ENCODE peak calls at places on chromosomes 6 and 20, in eight cellular contexts. V is left lung; B is OCI-LY7; E is fibroblast of lung; O is HCT116; K is endodermal cell; G is CD4-positive, alpha-beta memory T cell; H is esophagus squamous epithelium. Y is an unnamed sample. For H3K36me3 and H3K4me1, the result is how much of the 10 kb centered on the place peaks cover.

GRCh38 chr6:148445116-148445515 is 102.5 kb downstream of the SASH1 start:
- DNase-seq in B (no peak), E (no peak), G (no peak), O (no peak), K (peak), V (no peak), H (no peak), Y (no peak)

GRCh38 chr6:151059612-151060095 is 180.1 kb upstream of the AKAP12 start:
- DNase-seq in G (no peak), K (no peak), O (peak), H (no peak), E (no peak), V (no peak), B (no peak), Y (no peak)

GRCh38 chr6:116253188-116253504 is 729 bp downstream of the TSPYL4 start:
- DNase-seq in K (no peak), V (no peak), B (no peak), G (no peak), E (no peak), H (no peak), O (no peak), Y (no peak)

GRCh38 chr6:20208687-20209378 is 3.4 kb downstream of the MBOAT1 start:
- DNase-seq in B (no peak), E (no peak), H (no peak), V (no peak), O (no peak), G (no peak), K (no peak), Y (no peak)

GRCh38 chr6:42104807-42105713 is 37.4 kb downstream of the C6orf132 start:
- DNase-seq in H (no peak), B (no peak), O (no peak), G (no peak), K (peak), E (no peak), V (no peak), Y (no peak)

GRCh38 chr6:145891126-145891525 is 73.0 kb downstream of the SHPRH start:
- DNase-seq in O (no peak), G (no peak), E (peak), H (no peak), K (no peak), V (no peak), B (no peak), Y (no peak)

GRCh38 chr6:100260584-100260983 is 204.1 kb downstream of the SIM1 start:
- DNase-seq in K (no peak), E (peak), V (no peak), G (no peak), O (no peak), H (no peak), B (no peak), Y (no peak)

GRCh38 chr6:155274533-155274932 is 10.7 kb downstream of the CLDN20 start:
- DNase-seq in E (peak), O (no peak), K (no peak), V (no peak), H (no peak), G (no peak), B (no peak), Y (no peak)

GRCh38 chr6:100899202-100899601 is 18.1 kb upstream of the ASCC3 start:
- DNase-seq in E (no peak), V (no peak), G (no peak), B (no peak), K (no peak), H (no peak), O (no peak), Y (no peak)

GRCh38 chr20:24990810-24991252 is 1.7 kb downstream of the APMAP start:
- DNase-seq in E (no peak), V (no peak), H (no peak), G (no peak), K (peak), B (peak), O (no peak), Y (no peak)

GRCh38 chr6:138334000-138334399 is 43.7 kb upstream of the SMIM28 start:
- DNase-seq in K (no peak), B (no peak), O (no peak), H (no peak), E (no peak), G (no peak), V (no peak), Y (no peak)

GRCh38 chr6:125923371-125923877 is 33.1 kb upstream of the HINT3 start:
- DNase-seq in E (no peak), V (no peak), G (no peak), H (no peak), O (no peak), K (no peak), B (no peak), Y (no peak)

GRCh38 chr6:143940011-143940597 is 68.0 kb downstream of the PLAGL1 start:
- DNase-seq in G (peak), V (no peak), O (peak), K (peak), E (peak), H (no peak), B (peak), Y (no peak)

GRCh38 chr20:24643731-24644130 is 174.3 kb downstream of the SYNDIG1 start:
- DNase-seq in V (no peak), K (no peak), B (no peak), H (no peak), G (no peak), O (no peak), E (no peak), Y (no peak)

GRCh38 chr6:34065470-34066283 is 80.2 kb downstream of the GRM4 start:
- DNase-seq in V (no peak), O (no peak), E (no peak), H (no peak), B (no peak), K (no peak), G (no peak), Y (no peak)

GRCh38 chr6:20693466-20694063 is 159.3 kb downstream of the CDKAL1 start:
- DNase-seq in H (no peak), V (no peak), O (no peak), E (peak), B (no peak), G (no peak), K (no peak), Y (no peak)

GRCh38 chr6:90413396-90413795 is 116.8 kb upstream of the BACH2 start:
- DNase-seq in E (no peak), O (no peak), H (no peak), G (no peak), K (peak), B (no peak), V (no peak), Y (no peak)

GRCh38 chr20:62548483-62548882 is 72.7 kb upstream of the GATA5 start:
- DNase-seq in O (no peak), B (no peak), E (no peak), K (no peak), H (no peak), G (no peak), V (no peak), Y (no peak)

GRCh38 chr20:22379472-22379871 is 204.9 kb downstream of the FOXA2 start:
- DNase-seq in O (peak), E (peak), H (no peak), B (no peak), K (no peak), V (no peak), G (no peak), Y (no peak)

GRCh38 chr20:10454135-10454750 is 19.1 kb downstream of the SLX4IP start:
- DNase-seq in O (no peak), G (no peak), V (no peak), K (no peak), B (no peak), E (no peak), H (no peak), Y (no peak)

GRCh38 chr6:155152211-155153076 is 111.4 kb upstream of the CLDN20 start:
- DNase-seq in G (no peak), E (no peak), H (no peak), O (no peak), K (peak), B (peak), V (no peak), Y (no peak)

GRCh38 chr6:34143196-34143883 is 2.5 kb downstream of the GRM4 start:
- DNase-seq in E (no peak), B (no peak), G (no peak), H (no peak), K (peak), O (no peak), V (no peak), Y (peak)

GRCh38 chr6:158819977-158820632 is 937 bp upstream of the EZR start:
- DNase-seq in B (no peak), H (no peak), E (peak), G (no peak), K (peak), O (no peak), V (no peak), Y (no peak)

GRCh38 chr6:48068326-48069191 is 42.4 kb downstream of the PTCHD4 start:
- DNase-seq in B (no peak), O (no peak), H (no peak), K (peak), E (peak), V (no peak), G (no peak), Y (peak)

GRCh38 chr6:166806217-166806838 is 150.0 kb downstream of the RNASET2 start:
- DNase-seq in O (no peak), K (no peak), V (no peak), E (no peak), H (no peak), B (no peak), G (no peak), Y (no peak)

GRCh38 chr6:53986721-53987526 is 124.3 kb upstream of the MLIP start:
- DNase-seq in V (no peak), O (no peak), G (no peak), E (peak), K (no peak), H (no peak), B (no peak), Y (no peak)

GRCh38 chr6:42017021-42017643 is 33.2 kb upstream of the TAF8 start:
- DNase-seq in B (peak), G (no peak), K (no peak), V (no peak), E (peak), O (no peak), H (no peak), Y (no peak)

GRCh38 chr20:44850883-44851282 is 34.6 kb upstream of the YWHAB start:
- DNase-seq in E (no peak), B (no peak), O (no peak), H (no peak), K (no peak), V (no peak), G (no peak), Y (no peak)

GRCh38 chr20:44851545-44851944 is 34.0 kb upstream of the YWHAB start:
- DNase-seq in G (no peak), O (no peak), E (no peak), B (no peak), H (no peak), V (no peak), K (peak), Y (no peak)

GRCh38 chr20:44848254-44849015 is 37.1 kb upstream of the YWHAB start:
- DNase-seq in O (no peak), K (no peak), H (no peak), B (no peak), E (no peak), V (no peak), G (no peak), Y (no peak)

GRCh38 chr20:44849712-44850111 is 35.8 kb upstream of the YWHAB start:
- DNase-seq in E (no peak), O (no peak), K (no peak), B (no peak), V (no peak), H (no peak), G (no peak), Y (no peak)

GRCh38 chr20:44850272-44850671 is 35.2 kb upstream of the YWHAB start:
- DNase-seq in E (no peak), H (no peak), G (no peak), B (no peak), K (no peak), O (no peak), V (no peak), Y (no peak)
- H3K27ac ChIP-seq in E (no peak), H (no peak), G (no peak), B (no peak), K (no peak), O (no peak), V (no peak), Y (no peak)

GRCh38 chr20:35630636-35631035 is 15.0 kb downstream of the SPAG4 start:
- DNase-seq in E (no peak), K (no peak), O (no peak), B (no peak), V (no peak), G (no peak), H (no peak), Y (no peak)
- H3K36me3 ChIP-seq in E (under half), K (half or more), O (under half), B (half or more), V (half or more), G (half or more), H (under half), Y (under half)

DNA sequence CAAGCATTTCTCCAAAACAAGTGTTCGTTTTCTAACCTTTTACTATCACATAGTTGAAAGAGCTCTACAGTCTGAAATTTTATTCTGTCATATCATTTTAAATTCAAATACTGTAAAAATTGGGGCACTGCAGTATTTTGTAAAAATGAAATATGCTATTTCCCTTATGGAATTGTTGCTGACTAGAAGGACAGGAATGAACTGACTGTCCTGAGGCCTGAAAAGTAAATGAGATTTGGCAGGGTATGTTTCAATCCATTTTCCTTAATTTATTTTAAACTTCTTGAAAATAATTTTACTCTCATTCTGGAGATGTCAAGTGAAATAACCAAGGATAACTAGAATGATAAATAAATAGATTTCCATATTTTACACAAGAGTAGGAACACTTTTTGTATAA is 11.9 kb upstream of the PNRC1 start:
- DNase-seq in B (no peak), V (no peak), E (no peak), H (no peak), G (no peak), K (no peak), O (no peak), Y (no peak)
- H3K4me1 ChIP-seq in B (under half), V (under half), E (under half), H (under half), G (under half), K (under half), O (under half), Y (under half)

GRCh38 chr6:11315743-11316437 is 83.4 kb upstream of the NEDD9 start:
- DNase-seq in H (no peak), V (no peak), E (peak), K (no peak), G (no peak), B (no peak), O (peak), Y (no peak)
- H3K27ac ChIP-seq in H (peak), V (peak), E (peak), K (no peak), G (no peak), B (no peak), O (no peak), Y (no peak)

DNA sequence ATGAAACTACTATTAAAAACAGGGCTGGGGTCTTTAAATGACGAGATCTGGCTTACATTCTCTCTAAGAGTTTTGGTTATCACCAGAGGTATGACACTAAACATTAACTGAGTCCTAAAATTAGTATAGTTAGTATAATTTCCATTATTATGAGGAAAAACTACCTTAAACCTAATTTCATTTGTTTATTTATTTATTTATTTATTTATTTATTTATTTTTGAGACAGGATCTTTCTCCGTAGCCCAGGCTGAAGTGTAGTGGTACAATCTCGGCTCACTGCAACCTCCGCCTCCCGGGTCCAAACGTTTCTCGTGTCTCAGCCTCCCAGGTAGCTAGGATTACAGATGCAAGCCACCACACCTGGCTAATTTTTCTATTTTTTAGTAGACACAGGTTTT is 85.5 kb downstream of the RNGTT start:
- DNase-seq in E (no peak), B (no peak), O (no peak), V (no peak), G (no peak), K (no peak), H (no peak), Y (no peak)
- H3K36me3 ChIP-seq in E (under half), B (under half), O (under half), V (under half), G (under half), K (under half), H (under half), Y (under half)